ENCODE peak calls at places on chromosomes 13 and 19, in five cellular contexts. Z is IMR-90, C is K562, R is HepG2, J is SK-N-SH. H is an unnamed sample.
A peak's percentile ranks its signal among the peaks of the same experiment; 100 is the strongest.

GRCh38 chr19:29668746-29669609 is 3.7 kb downstream of the PLEKHF1 start:
- DNase-seq in C (peak; percentile 16), J (no peak), R (no peak), Z (no peak), H (no peak)

GRCh38 chr13:79481685-79482052 is 714 bp downstream of the NDFIP2 start:
- DNase-seq in C (peak; percentile 14), Z (no peak), R (no peak), J (peak; percentile 9), H (no peak)

GRCh38 chr13:31221057-31221456 is 21.3 kb downstream of the B3GLCT start:
- DNase-seq in R (no peak), C (no peak), Z (no peak), J (no peak), H (no peak)

GRCh38 chr13:28494861-28495585 is at the start of gene FLT1:
- DNase-seq in Z (peak; percentile 38), R (no peak), J (peak; percentile 41), C (no peak), H (no peak)

GRCh38 chr13:79317856-79318255 is 88.2 kb downstream of the RBM26 start:
- DNase-seq in Z (no peak), J (peak; percentile 6), C (no peak), R (no peak), H (no peak)

GRCh38 chr13:94362411-94362909 is 117.0 kb downstream of the DCT start:
- DNase-seq in Z (peak; percentile 95), J (peak; percentile 81), C (peak; percentile 67), R (peak; percentile 46), H (peak; percentile 36)

GRCh38 chr19:49339364-49340068 is 4.3 kb downstream of the CD37 start:
- DNase-seq in R (no peak), C (peak; percentile 68), Z (peak; percentile 50), J (peak; percentile 90), H (no peak)

GRCh38 chr19:38920529-38921419 is 8.8 kb upstream of the CCER2 start:
- DNase-seq in J (peak; percentile 19), Z (no peak), R (no peak), C (no peak), H (no peak)

GRCh38 chr13:113929628-113930615 is 44.0 kb downstream of the C13orf46 start:
- DNase-seq in R (no peak), Z (no peak), C (no peak), J (peak; percentile 36), H (no peak)

GRCh38 chr19:45882652-45883585 is 3.0 kb downstream of the IRF2BP1 start:
- DNase-seq in Z (peak; percentile 82), R (peak; percentile 93), C (peak; percentile 89), J (peak; percentile 96), H (peak; percentile 70)

GRCh38 chr13:98508280-98509074 is 68.4 kb downstream of the STK24 start:
- DNase-seq in J (no peak), C (no peak), Z (peak; percentile 79), R (peak; percentile 35), H (no peak)

GRCh38 chr13:107185889-107186288 is 618.0 kb upstream of the ARGLU1 start:
- DNase-seq in Z (peak; percentile 84), J (no peak), C (no peak), R (no peak), H (no peak)

GRCh38 chr13:34620073-34620858 is 321.8 kb upstream of the NBEA start:
- DNase-seq in Z (no peak), R (no peak), J (peak; percentile 37), C (no peak), H (no peak)

GRCh38 chr19:49151339-49152217 is 3.6 kb downstream of the HRC start:
- DNase-seq in J (peak; percentile 79), C (peak; percentile 93), R (no peak), Z (peak; percentile 11), H (no peak)

GRCh38 chr13:112247471-112248405 is 128.4 kb upstream of the SPACA7 start:
- DNase-seq in R (no peak), C (no peak), J (no peak), Z (no peak), H (no peak)

GRCh38 chr13:95485045-95485517 is 67.4 kb upstream of the CLDN10 start:
- DNase-seq in J (peak; percentile 50), C (peak; percentile 55), Z (peak; percentile 42), R (peak; percentile 8), H (no peak)

DNA sequence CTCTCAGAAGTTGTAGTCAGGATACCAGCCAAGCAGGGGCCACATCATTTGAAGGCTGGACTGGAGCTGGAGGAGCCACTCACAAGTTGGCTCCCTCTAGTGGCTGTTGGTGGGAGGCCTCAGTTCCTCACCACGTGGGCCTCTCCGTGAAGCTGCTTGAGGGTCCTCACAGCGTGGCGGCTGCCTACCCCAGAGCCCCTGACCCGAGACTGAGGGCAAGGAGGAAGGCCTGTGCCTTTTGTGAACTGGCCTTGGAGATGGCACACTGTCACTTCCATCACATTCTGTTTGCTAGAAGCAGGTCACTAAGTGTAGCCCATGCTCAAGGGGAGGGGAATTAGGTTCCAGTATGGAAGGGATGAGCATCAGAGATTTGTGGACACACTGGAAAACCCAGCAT is 14.6 kb downstream of the GNA11 start:
- DNase-seq in R (peak; percentile 52), C (peak; percentile 64), Z (peak; percentile 50), J (peak; percentile 84), H (no peak)
- TF ChIP-seq MXI1 in R (no peak), C (no peak), Z (peak; percentile 43), J (peak; percentile 70), H (no peak)

GRCh38 chr19:47309608-47310007 is at the start of gene C5AR1:
- DNase-seq in Z (no peak), R (no peak), J (no peak), C (peak; percentile 32), H (no peak)

GRCh38 chr19:47312366-47313006 is 2.8 kb downstream of the C5AR1 start:
- DNase-seq in C (no peak), Z (no peak), R (no peak), J (no peak), H (no peak)

GRCh38 chr19:47310323-47310722 is 662 bp downstream of the C5AR1 start:
- DNase-seq in J (no peak), R (no peak), C (no peak), Z (no peak), H (no peak)

GRCh38 chr19:47309038-47309437 is 623 bp upstream of the C5AR1 start:
- DNase-seq in R (no peak), Z (no peak), C (no peak), J (no peak), H (no peak)

DNA sequence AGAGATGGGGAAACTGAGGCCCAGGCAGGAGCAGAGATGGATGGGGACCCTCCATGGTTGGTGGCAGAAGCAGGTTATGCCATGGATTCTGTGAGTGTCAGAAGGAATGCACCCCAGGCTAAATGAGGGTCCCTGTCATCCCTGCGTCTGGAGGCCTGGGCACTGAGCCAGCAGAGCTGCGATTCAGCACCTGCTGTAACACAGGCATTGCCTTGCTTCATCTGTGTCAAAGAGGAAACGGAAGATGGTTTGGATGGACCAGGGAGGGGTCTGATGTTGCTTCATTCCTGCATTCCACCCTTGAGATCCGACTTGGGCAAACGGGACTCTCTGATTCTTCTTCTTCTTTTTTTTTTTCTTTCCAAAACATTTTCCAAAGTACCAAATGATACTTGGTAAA is 1.2 kb downstream of the C5AR1 start:
- DNase-seq in C (no peak), R (peak; percentile 36), J (peak; percentile 62), Z (peak; percentile 21), H (no peak)
- TF ChIP-seq MXI1 in C (no peak), R (no peak), J (no peak), Z (no peak), H (no peak)

DNA sequence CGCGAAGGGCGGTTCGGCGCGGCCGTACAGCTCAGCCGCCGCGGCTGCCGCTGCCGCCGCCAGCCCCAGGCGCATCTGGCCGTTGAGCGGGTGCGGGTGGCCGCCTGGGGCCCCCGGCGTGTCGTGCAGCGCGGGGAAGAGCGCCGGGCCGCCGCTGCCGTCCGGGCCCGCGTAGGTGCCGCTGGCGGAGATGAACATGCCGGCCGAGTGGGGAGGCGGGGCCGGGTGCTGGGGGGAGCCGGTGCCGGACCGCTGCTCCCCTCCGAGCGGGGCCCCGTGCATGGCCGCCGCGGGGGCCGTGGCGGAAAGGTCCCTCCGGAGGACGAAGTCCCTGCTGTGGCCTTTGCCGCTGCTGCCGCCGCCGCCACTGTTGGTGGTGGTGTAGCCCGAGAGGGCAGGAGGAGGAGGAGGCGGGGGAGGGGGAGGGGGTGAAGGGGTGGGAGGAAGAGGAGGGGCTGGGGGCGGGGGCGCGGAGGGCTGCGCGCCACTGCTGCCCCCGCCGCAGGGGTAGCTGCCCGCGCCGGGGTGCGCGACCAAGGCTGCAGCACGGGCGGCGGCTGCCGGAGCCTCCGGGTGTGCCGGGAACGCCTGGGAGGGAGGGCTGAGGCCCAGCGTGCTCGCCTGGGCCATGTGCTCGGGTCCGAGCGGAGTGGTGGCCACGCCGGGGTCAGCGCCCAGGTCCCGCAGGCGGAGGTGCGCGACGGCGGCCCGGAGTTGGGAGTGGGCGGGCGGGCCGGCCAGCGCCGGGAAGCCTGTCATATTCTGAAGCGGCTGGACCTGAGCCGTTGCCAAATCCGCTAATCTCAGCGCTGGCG is 599 bp downstream of the ZIC5 start:
- DNase-seq in J (peak; percentile 50), R (no peak), Z (no peak), C (peak; percentile 64), H (no peak)
- TF ChIP-seq MXI1 in J (no peak), R (no peak), Z (no peak), C (no peak), H (no peak)

DNA sequence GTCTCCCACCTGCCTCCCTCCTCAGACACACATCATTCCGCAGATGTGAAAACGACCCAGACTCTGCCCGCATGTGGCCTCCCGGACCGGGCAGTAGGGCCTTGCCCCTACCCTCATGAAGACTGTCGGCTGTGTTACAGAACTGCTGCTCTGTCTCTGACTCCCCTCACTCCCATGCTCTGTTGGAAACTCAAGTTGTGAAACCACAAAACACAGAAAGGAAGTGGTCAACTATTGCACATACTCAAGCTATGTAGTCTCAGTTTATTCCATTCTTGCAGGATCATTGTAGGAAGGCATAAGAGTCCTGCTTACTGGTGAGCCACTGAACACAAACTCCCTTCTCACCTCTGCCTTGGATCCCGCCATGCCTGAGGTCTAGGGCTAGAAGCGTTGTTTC is 129.6 kb downstream of the DLEU7 start:
- DNase-seq in J (no peak), Z (peak; percentile 59), C (no peak), R (no peak), H (peak; percentile 16)
- TF ChIP-seq MXI1 in J (no peak), Z (no peak), C (no peak), R (no peak), H (no peak)

DNA sequence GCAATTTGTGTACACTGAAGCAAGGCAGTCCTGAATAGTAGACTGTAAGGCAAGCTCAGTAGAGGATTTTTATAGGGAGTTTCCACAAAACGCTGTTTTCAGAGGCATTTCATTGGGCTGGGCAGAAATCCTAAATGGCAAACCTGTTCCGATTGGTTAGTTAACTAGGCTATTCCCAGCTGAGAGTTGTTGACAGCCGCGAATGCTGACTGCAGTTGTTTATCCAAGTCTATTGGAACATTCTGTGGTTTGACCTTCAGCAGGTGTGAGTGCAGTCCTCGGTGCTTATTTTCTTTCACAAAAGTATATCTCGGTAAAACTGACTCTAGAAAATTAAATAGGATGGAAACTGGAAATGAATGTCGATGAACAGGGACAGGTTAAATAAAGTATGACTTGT is 45.4 kb downstream of the TPT1 start:
- DNase-seq in C (no peak), R (no peak), J (no peak), Z (peak; percentile 24), H (no peak)
- TF ChIP-seq MXI1 in C (no peak), R (no peak), J (no peak), Z (no peak), H (no peak)

GRCh38 chr13:50421457-50422130 is 406.4 kb downstream of the KCNRG start:
- DNase-seq in Z (peak; percentile 38), R (no peak), J (no peak), C (no peak), H (no peak)
- TF ChIP-seq MXI1 in Z (no peak), R (no peak), J (no peak), C (no peak), H (no peak)